ENCODE peak calls at places on chromosomes 5 and 9, in eight cellular contexts. S is activated CD4-positive, alpha-beta T cell treated with anti-CD3 and anti-CD28 coated beads for 4 hours; G is posterior vena cava; X is osteocyte; B is DMS153; A is BE2C; L is ACHN; Z is A172. Y is an unnamed sample.

GRCh38 chr5:66144799-66145390 is 795 bp downstream of the SREK1 start:
- DNase-seq in Z (no peak), X (no peak), B (no peak), L (no peak), S (no peak), A (no peak), G (no peak), Y (no peak)

GRCh38 chr9:136409557-136410455 is 608 bp downstream of the ENTR1 start:
- DNase-seq in A (peak; percentile 51), X (no peak), S (peak; percentile 49), L (peak; percentile 43), Z (peak; percentile 57), G (no peak), B (no peak), Y (peak; percentile 65)

GRCh38 chr5:179774442-179774841 is 19.3 kb upstream of the LTC4S start:
- DNase-seq in L (no peak), X (no peak), A (no peak), S (no peak), G (peak; percentile 62), B (no peak), Z (no peak), Y (no peak)

GRCh38 chr5:81265101-81265500 is 32.0 kb downstream of the CKMT2 start:
- DNase-seq in Z (no peak), B (no peak), X (no peak), L (no peak), S (no peak), G (no peak), A (no peak), Y (no peak)

GRCh38 chr5:147803941-147804717 is 21.6 kb upstream of the JAKMIP2 start:
- DNase-seq in L (no peak), S (no peak), X (no peak), G (no peak), B (no peak), A (no peak), Z (peak; percentile 28), Y (peak; percentile 35)

GRCh38 chr5:148290271-148291195 is 21.7 kb upstream of the SPINK7 start:
- DNase-seq in A (no peak), B (no peak), X (no peak), S (no peak), Z (peak; percentile 23), L (peak; percentile 20), G (no peak), Y (no peak)

GRCh38 chr5:140565780-140566095 is 1.1 kb downstream of the SLC35A4 start:
- DNase-seq in X (peak; percentile 48), L (no peak), G (peak; percentile 58), Z (no peak), S (no peak), A (no peak), B (no peak), Y (no peak)

GRCh38 chr9:127418037-127418471 is 6.1 kb upstream of the ZNF79 start:
- DNase-seq in L (peak; percentile 46), G (no peak), Z (peak; percentile 44), S (peak; percentile 36), A (peak; percentile 70), B (no peak), X (no peak), Y (no peak)

GRCh38 chr5:75265731-75266130 is 29.1 kb upstream of the ANKRD31 start:
- DNase-seq in B (no peak), S (no peak), G (no peak), Z (peak; percentile 36), A (no peak), X (no peak), L (peak; percentile 52), Y (no peak)

Y was measured in Daoy.